ENCODE peak calls at places on chromosomes 6 and 20, in four cellular contexts. M is A549, S is GM12878, T is K562. E is an unnamed sample.
A peak's percentile ranks its signal among the peaks of the same experiment; 100 is the strongest.

GRCh38 chr6:105669232-105669631 is 266.4 kb upstream of the PREP start:
- DNase-seq in M (no peak), T (no peak), S (no peak), E (no peak)

GRCh38 chr6:141988954-141989705 is 143.6 kb upstream of the GJE1 start:
- DNase-seq in M (peak; percentile 61), S (no peak), T (no peak), E (peak; percentile 81)

GRCh38 chr6:41150671-41151070 is 3.5 kb downstream of the TREML1 start:
- DNase-seq in S (no peak), T (no peak), M (no peak), E (no peak)

GRCh38 chr6:139534472-139535115 is 160.1 kb upstream of the CITED2 start:
- DNase-seq in M (no peak), S (no peak), T (no peak), E (no peak)

GRCh38 chr20:31720486-31721407 is 1.9 kb downstream of the BCL2L1 start:
- DNase-seq in M (no peak), T (no peak), S (no peak), E (no peak)

GRCh38 chr20:38200646-38201045 is 35.6 kb upstream of the TGM2 start:
- DNase-seq in S (no peak), T (no peak), M (no peak), E (no peak)

GRCh38 chr6:139173172-139173571 is 38.3 kb downstream of the HECA start:
- DNase-seq in S (no peak), M (peak; percentile 12), T (no peak), E (peak; percentile 5)

GRCh38 chr20:61117725-61118124 is 134.3 kb upstream of the CDH4 start:
- DNase-seq in S (no peak), M (peak; percentile 94), T (no peak), E (peak; percentile 80)

GRCh38 chr6:163808871-163809270 is 394.4 kb downstream of the QKI start:
- DNase-seq in T (no peak), S (no peak), M (no peak), E (no peak)

GRCh38 chr6:167904791-167905190 is 78.1 kb downstream of the AFDN start:
- DNase-seq in S (no peak), M (no peak), T (no peak), E (no peak)

GRCh38 chr6:129282053-129282452 is 399.1 kb downstream of the LAMA2 start:
- DNase-seq in S (no peak), M (no peak), T (no peak), E (no peak)

GRCh38 chr6:4664117-4664626 is 112.0 kb upstream of the CDYL start:
- DNase-seq in S (no peak), T (peak; percentile 45), M (no peak), E (peak; percentile 92)

GRCh38 chr6:33091957-33092356 is 16.2 kb downstream of the HLA-DPB1 start:
- DNase-seq in T (no peak), S (no peak), M (peak; percentile 15), E (no peak)

GRCh38 chr6:1612902-1613301 is 3.2 kb downstream of the FOXC1 start:
- DNase-seq in M (no peak), T (no peak), S (no peak), E (peak; percentile 93)

GRCh38 chr6:96468681-96469224 is 52.9 kb upstream of the UFL1 start:
- DNase-seq in S (no peak), M (no peak), T (no peak), E (no peak)

GRCh38 chr6:139540276-139540675 is 165.8 kb upstream of the CITED2 start:
- DNase-seq in M (no peak), T (no peak), S (peak; percentile 32), E (peak; percentile 77)

GRCh38 chr20:5835870-5836269 is 85.7 kb downstream of the SHLD1 start:
- DNase-seq in S (no peak), T (no peak), M (no peak), E (peak; percentile 57)

GRCh38 chr6:99522531-99522930 is 7.3 kb upstream of the USP45 start:
- DNase-seq in M (peak; percentile 68), S (no peak), T (no peak), E (peak; percentile 71)

GRCh38 chr6:34602318-34603111 is 46.4 kb upstream of the SPDEF start:
- DNase-seq in T (no peak), M (no peak), S (no peak), E (peak; percentile 28)

GRCh38 chr6:117592983-117593759 is 9.1 kb downstream of the GOPC start:
- DNase-seq in M (no peak), T (no peak), S (no peak), E (no peak)

GRCh38 chr20:11492391-11492790 is 425.3 kb upstream of the BTBD3 start:
- DNase-seq in M (no peak), S (no peak), T (no peak), E (no peak)

GRCh38 chr6:136226027-136226673 is 24.0 kb downstream of the MTFR2 start:
- DNase-seq in S (no peak), T (peak; percentile 83), M (peak; percentile 67), E (peak; percentile 67)

GRCh38 chr20:45459606-45460005 is 9.9 kb upstream of the WFDC2 start:
- DNase-seq in S (no peak), M (peak; percentile 22), T (peak; percentile 48), E (peak; percentile 3)

GRCh38 chr6:111872521-111873177 is 603 bp downstream of the FYN start:
- DNase-seq in S (no peak), M (no peak), T (peak; percentile 54), E (peak; percentile 30)

DNA sequence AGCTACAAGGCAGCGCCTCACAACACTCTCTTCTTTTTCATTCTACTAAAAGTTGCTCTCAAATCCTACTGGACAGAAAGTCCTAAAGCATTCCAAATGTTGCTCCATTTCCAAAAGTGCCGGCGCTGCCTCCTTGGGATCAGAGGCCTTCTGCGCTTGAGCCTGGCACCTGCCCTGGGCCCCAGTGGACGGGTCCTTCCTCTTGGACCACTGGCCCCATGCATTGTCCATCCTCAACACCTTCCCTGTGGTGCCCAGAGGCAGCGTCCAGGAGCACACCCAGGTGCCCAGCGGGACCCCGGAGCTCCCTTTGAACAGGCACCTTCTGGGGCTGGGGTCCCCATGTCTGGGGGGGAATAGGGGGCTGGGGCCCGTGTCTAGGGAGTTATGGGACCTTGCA is 205.2 kb downstream of the ERMARD start:
- DNase-seq in T (no peak), S (no peak), M (no peak), E (no peak)
- TF ChIP-seq SMC3 in T (no peak), S (no peak), M (no peak), E (no peak)

DNA sequence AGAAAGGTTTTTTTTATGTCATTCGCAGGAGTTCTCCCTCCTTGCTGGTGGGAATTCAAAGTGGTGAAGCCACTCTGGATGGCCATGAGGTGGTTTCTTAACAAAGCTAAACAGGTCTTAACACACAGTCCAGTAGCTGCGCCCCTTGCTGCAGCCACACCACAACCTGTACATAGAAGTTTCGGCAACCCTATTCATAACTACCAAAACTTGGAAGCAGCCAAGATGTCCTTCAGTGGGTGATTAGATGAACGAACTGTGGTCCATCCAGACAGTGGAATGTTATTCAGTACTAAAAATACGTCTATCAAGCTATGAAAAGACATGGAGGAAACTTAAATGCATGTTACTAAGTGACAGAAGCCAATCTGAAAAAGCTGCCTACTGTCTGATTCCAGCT is 78.9 kb downstream of the FAM120B start:
- DNase-seq in M (no peak), S (no peak), T (no peak), E (no peak)
- TF ChIP-seq ELK1 in M (no peak), S (no peak), T (no peak), E (no peak)

GRCh38 chr6:145738265-145738664 is 2.9 kb upstream of the EPM2A start:
- DNase-seq in M (no peak), T (no peak), S (no peak), E (no peak)

GRCh38 chr6:145744619-145745018 is 9.3 kb upstream of the EPM2A start:
- DNase-seq in T (no peak), S (no peak), M (no peak), E (no peak)

GRCh38 chr6:145745861-145746260 is 10.5 kb upstream of the EPM2A start:
- DNase-seq in M (no peak), S (no peak), T (no peak), E (no peak)

GRCh38 chr6:145743325-145743724 is 8.0 kb upstream of the EPM2A start:
- DNase-seq in T (no peak), M (no peak), S (no peak), E (no peak)
- TF ChIP-seq SMC3 in T (no peak), M (no peak), S (no peak), E (no peak)

GRCh38 chr20:33674294-33675126 is at the start of gene NECAB3:
- DNase-seq in M (peak; percentile 54), S (no peak), T (peak; percentile 91), E (peak; percentile 59)
- TF ChIP-seq ELK1 in M (no peak), S (no peak), T (no peak), E (no peak)

DNA sequence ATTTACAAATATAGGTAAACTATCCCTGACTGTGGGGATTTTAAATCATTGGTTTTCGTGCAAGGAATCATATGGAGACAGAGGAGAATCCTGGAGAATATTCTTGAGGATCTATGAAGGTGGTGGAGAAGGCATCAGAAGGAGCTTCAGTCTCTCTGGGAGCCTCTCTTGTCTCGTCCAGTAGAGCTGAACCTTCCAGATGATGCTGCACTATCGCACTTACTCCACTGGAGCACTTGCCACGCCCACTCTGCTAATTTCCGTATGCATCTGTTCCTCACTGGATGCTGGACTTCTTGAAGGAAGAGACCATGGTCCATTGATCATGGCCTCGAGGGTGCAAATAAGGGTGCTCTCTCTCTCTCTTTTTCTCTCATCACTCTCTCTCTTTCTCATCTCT is 36.8 kb downstream of the C6orf118 start:
- DNase-seq in M (peak; percentile 14), S (no peak), T (no peak), E (no peak)
- TF ChIP-seq SMC3 in M (no peak), S (no peak), T (no peak), E (no peak)

GRCh38 chr6:2693191-2693590 is 57.5 kb downstream of the MYLK4 start:
- DNase-seq in S (no peak), M (no peak), T (no peak), E (no peak)

GRCh38 chr6:2697291-2697690 is 53.4 kb downstream of the MYLK4 start:
- DNase-seq in M (no peak), S (no peak), T (no peak), E (no peak)

GRCh38 chr6:2695464-2696095 is 55.1 kb downstream of the MYLK4 start:
- DNase-seq in T (no peak), S (no peak), M (peak; percentile 10), E (peak; percentile 57)
- TF ChIP-seq ELK1 in T (no peak), S (no peak), M (no peak), E (no peak)

GRCh38 chr6:72721346-72721745 is 99.5 kb downstream of the KCNQ5 start:
- DNase-seq in M (no peak), T (no peak), S (no peak), E (no peak)
- TF ChIP-seq SMC3 in M (no peak), T (no peak), S (no peak), E (no peak)

GRCh38 chr20:1146957-1147356 is 28.6 kb downstream of the PSMF1 start:
- DNase-seq in M (no peak), T (no peak), S (no peak), E (no peak)
- TF ChIP-seq ELK1 in M (no peak), T (no peak), S (no peak), E (no peak)

GRCh38 chr6:116371384-116372209 is 850 bp downstream of the DSE start:
- DNase-seq in M (peak; percentile 69), S (no peak), T (no peak), E (peak; percentile 94)

GRCh38 chr6:116373300-116373699 is 2.6 kb downstream of the DSE start:
- DNase-seq in T (no peak), M (no peak), S (no peak), E (peak; percentile 28)

GRCh38 chr6:116370717-116371383 is at the start of gene DSE:
- DNase-seq in T (peak; percentile 52), M (peak; percentile 55), S (no peak), E (peak; percentile 86)

GRCh38 chr6:116369540-116370327 is 1.0 kb upstream of the DSE start:
- DNase-seq in T (no peak), M (no peak), S (no peak), E (no peak)

GRCh38 chr6:116370328-116370716 is 425 bp upstream of the DSE start:
- DNase-seq in M (peak; percentile 41), S (no peak), T (no peak), E (no peak)
- TF ChIP-seq SMC3 in M (no peak), S (no peak), T (no peak), E (no peak)